ENCODE peak calls at places on chromosome 13, in four cellular contexts. K is neural crest cell, H is GM06990, L is gastrocnemius medialis. W is an unnamed sample.

GRCh38 chr13:24112791-24113190 is 47.7 kb upstream of the SPATA13 start:
- DNase-seq in H (no peak), L (no peak), K (no peak), W (no peak)

GRCh38 chr13:88958821-88959220 is 1287.7 kb downstream of the SLITRK5 start:
- DNase-seq in H (no peak), K (no peak), L (no peak), W (no peak)

GRCh38 chr13:110116072-110116487 is 190.9 kb downstream of the COL4A1 start:
- DNase-seq in L (peak), K (peak), H (no peak), W (peak)

GRCh38 chr13:112877066-112877465 is 91.9 kb upstream of the MCF2L start:
- DNase-seq in L (no peak), H (no peak), K (no peak), W (no peak)

GRCh38 chr13:57635541-57635940 is 4.0 kb downstream of the PCDH17 start:
- DNase-seq in H (no peak), K (no peak), L (no peak), W (no peak)

GRCh38 chr13:32229443-32229842 is 85.7 kb downstream of the ZAR1L start:
- DNase-seq in K (no peak), H (no peak), L (no peak), W (no peak)

GRCh38 chr13:20475927-20476691 is 49.5 kb downstream of the CRYL1 start:
- DNase-seq in K (no peak), H (peak), L (no peak), W (peak)

GRCh38 chr13:30526612-30527217 is 61.0 kb upstream of the HMGB1 start:
- DNase-seq in L (no peak), H (no peak), K (peak), W (no peak)

GRCh38 chr13:103883698-103884097 is 817.5 kb upstream of the SLC10A2 start:
- DNase-seq in H (no peak), L (no peak), K (no peak), W (no peak)

GRCh38 chr13:112885782-112886268 is 83.2 kb upstream of the MCF2L start:
- DNase-seq in H (no peak), L (peak), K (peak), W (no peak)

GRCh38 chr13:23868521-23868920 is 20.7 kb downstream of the MIPEP start:
- DNase-seq in K (no peak), H (no peak), L (no peak), W (no peak)

GRCh38 chr13:113460599-113460998 is 7.3 kb upstream of the ADPRHL1 start:
- DNase-seq in K (no peak), L (no peak), H (no peak), W (no peak)

GRCh38 chr13:61670384-61671161 is 254.9 kb upstream of the PCDH20 start:
- DNase-seq in H (no peak), L (no peak), K (no peak), W (no peak)

GRCh38 chr13:44382635-44383145 is 9.1 kb downstream of the SERP2 start:
- DNase-seq in H (no peak), K (no peak), L (no peak), W (no peak)

GRCh38 chr13:30034448-30034795 is 184.0 kb upstream of the UBL3 start:
- DNase-seq in H (no peak), L (no peak), K (no peak), W (no peak)

GRCh38 chr13:20822406-20822805 is 48.6 kb upstream of the EEF1AKMT1 start:
- DNase-seq in L (no peak), H (no peak), K (no peak), W (no peak)

GRCh38 chr13:99979453-99980200 is 2.0 kb upstream of the ZIC2 start:
- DNase-seq in L (no peak), K (no peak), H (no peak), W (no peak)

GRCh38 chr13:109587689-109588088 is 198.7 kb downstream of the IRS2 start:
- DNase-seq in L (no peak), K (no peak), H (no peak), W (no peak)

GRCh38 chr13:76832258-76832988 is 53.8 kb downstream of the KCTD12 start:
- DNase-seq in K (no peak), H (no peak), L (no peak), W (no peak)

GRCh38 chr13:46893820-46894533 is 2.9 kb downstream of the HTR2A start:
- DNase-seq in L (peak), K (peak), H (peak), W (peak)

GRCh38 chr13:110388141-110388943 is 81.3 kb downstream of the COL4A2 start:
- DNase-seq in H (no peak), L (peak), K (no peak), W (no peak)

GRCh38 chr13:106484755-106485193 is 50.7 kb downstream of the EFNB2 start:
- DNase-seq in H (no peak), L (no peak), K (no peak), W (no peak)

GRCh38 chr13:26719356-26719945 is 41.1 kb downstream of the GPR12 start:
- DNase-seq in L (no peak), K (no peak), H (no peak), W (no peak)

GRCh38 chr13:85819513-85819912 is 20.3 kb upstream of the SLITRK6 start:
- DNase-seq in H (no peak), L (no peak), K (no peak), W (no peak)

GRCh38 chr13:113853518-113854237 is 10.2 kb downstream of the GAS6 start:
- DNase-seq in K (no peak), H (no peak), L (peak), W (no peak)

GRCh38 chr13:27270594-27271520 is at the start of gene RASL11A:
- DNase-seq in K (peak), L (peak), H (peak), W (peak)

GRCh38 chr13:42073683-42074082 is 25.2 kb downstream of the DGKH start:
- DNase-seq in H (no peak), K (no peak), L (no peak), W (no peak)

GRCh38 chr13:42075517-42075916 is 27.1 kb downstream of the DGKH start:
- DNase-seq in L (no peak), H (no peak), K (no peak), W (peak)

GRCh38 chr13:42076309-42076713 is 27.9 kb downstream of the DGKH start:
- DNase-seq in L (no peak), H (no peak), K (no peak), W (no peak)

GRCh38 chr13:42083138-42083770 is 34.8 kb downstream of the DGKH start:
- DNase-seq in K (no peak), L (no peak), H (no peak), W (no peak)

DNA sequence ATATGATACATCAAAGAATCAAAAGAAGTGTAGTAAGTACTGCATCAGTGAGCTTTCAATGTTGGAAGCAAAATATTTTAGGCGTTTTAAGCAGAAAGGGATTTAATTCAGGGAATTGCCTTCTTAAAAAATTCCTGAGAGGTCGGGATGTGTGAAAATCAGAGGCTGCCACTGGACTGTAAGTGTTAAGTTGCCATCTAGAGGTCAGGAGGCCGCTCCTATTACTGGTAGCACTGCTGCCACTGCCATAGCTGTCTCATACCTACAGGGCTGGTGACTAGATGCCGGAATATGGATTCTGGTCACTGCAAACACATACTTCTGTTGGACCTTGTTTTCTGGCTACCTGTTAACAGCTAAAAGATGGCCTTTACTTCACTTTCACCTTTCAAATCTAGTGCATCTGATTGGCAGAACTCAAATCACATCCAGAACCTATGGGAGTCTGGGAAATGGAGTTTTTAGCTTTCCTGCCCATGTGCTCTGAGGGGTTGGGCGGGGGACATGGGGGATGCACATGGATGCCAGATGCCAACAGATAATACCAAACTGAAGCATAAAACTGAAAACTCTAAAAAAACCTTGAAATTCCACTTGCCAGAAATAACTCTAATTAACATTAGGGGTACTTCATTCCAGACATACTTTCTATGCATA is 29.8 kb downstream of the DGKH start:
- DNase-seq in H (no peak), L (no peak), K (no peak), W (no peak)
- TF ChIP-seq CTCF in H (no peak), L (no peak), K (no peak), W (no peak)

GRCh38 chr13:40152904-40153303 is 497.4 kb downstream of the COG6 start:
- DNase-seq in H (no peak), L (no peak), K (no peak), W (no peak)

GRCh38 chr13:40155176-40155575 is 499.7 kb downstream of the COG6 start:
- DNase-seq in K (no peak), L (no peak), H (no peak), W (no peak)

GRCh38 chr13:40153516-40153915 is 498.1 kb downstream of the COG6 start:
- DNase-seq in H (no peak), K (no peak), L (no peak), W (no peak)

GRCh38 chr13:40149611-40150283 is 494.3 kb downstream of the COG6 start:
- DNase-seq in L (peak), K (no peak), H (no peak), W (no peak)

DNA sequence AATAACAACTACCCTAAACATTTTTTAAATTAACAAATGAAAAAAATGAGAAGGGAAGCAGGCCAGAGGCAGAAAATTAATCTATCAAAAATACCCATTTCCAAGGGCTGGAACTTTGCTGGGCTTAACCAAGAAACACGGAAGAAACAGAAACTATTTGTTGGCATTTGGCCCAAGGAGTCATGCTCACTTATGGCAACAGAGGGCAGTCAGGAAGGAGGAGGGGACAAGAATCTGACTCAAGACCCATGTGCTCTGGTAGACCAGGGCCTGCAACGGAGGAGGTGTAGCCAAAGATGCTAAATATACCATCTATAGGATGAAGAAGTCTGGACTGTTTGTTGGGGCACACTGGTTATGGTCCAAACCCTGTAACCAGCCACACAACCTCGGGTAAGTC is 496.7 kb downstream of the COG6 start:
- DNase-seq in H (no peak), K (no peak), L (no peak), W (no peak)
- TF ChIP-seq CTCF in H (no peak), K (no peak), L (no peak), W (no peak)

DNA sequence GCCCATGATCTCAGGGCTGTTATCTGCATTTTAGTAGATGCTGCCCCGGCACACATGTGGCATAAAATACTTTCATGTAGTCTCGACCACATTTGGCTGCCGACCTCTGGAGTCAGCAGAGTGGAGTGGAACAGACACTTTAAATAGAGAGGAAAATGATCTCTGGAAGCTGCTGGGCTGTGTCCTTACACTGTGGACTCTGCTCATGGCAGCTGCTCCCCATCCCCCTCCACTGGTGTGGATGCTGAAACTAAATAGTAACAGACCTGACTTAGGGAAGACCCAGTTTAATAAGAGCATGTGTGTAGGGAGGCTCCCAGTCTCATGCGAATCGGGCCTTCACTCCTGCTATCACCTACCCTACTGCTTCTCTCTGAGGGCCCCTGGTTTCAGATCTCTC is 257.0 kb downstream of the TEX29 start:
- DNase-seq in H (no peak), K (no peak), L (no peak), W (no peak)
- TF ChIP-seq CTCF in H (no peak), K (no peak), L (no peak), W (no peak)

GRCh38 chr13:53151692-53152421 is 123.2 kb downstream of the OLFM4 start:
- DNase-seq in L (no peak), H (peak), K (peak), W (peak)
- TF ChIP-seq CTCF in L (no peak), H (peak), K (peak), W (peak)

W was measured in GM10248.